ENCODE peak calls at places on chromosome X, in six cellular contexts. O is adrenal gland, Z is sigmoid colon, A is prostate gland, K is HepG2, D is stomach. P is an unnamed sample. For H3K4me1, the result is how much of the 10 kb centered on the place peaks cover.

GRCh38 chrX:133523094-133523493 is 107.8 kb upstream of the GPC4 start:
- DNase-seq in O (no peak), Z (no peak), A (peak), K (no peak), D (no peak), P (no peak)

GRCh38 chrX:38126179-38126578 is 94.5 kb downstream of the SRPX start:
- DNase-seq in O (no peak), Z (no peak), A (no peak), K (no peak), D (no peak), P (no peak)

GRCh38 chrX:152901816-152902501 is 4.1 kb downstream of the ZNF185 start:
- DNase-seq in O (no peak), Z (no peak), A (no peak), K (no peak), D (no peak), P (no peak)

GRCh38 chrX:16462912-16463311 is 187.0 kb upstream of the S100G start:
- DNase-seq in O (no peak), Z (no peak), A (no peak), K (no peak), D (no peak), P (no peak)

GRCh38 chrX:69626129-69626528 is 10.2 kb downstream of the EDA start:
- DNase-seq in O (no peak), Z (no peak), A (no peak), K (no peak), D (no peak), P (no peak)

GRCh38 chrX:150567645-150568319 is 639 bp upstream of the MTM1 start:
- DNase-seq in O (no peak), Z (no peak), A (no peak), K (no peak), D (no peak), P (no peak)

GRCh38 chrX:16855363-16856075 is 14.6 kb downstream of the RBBP7 start:
- DNase-seq in O (no peak), Z (no peak), A (no peak), K (no peak), D (no peak), P (no peak)

GRCh38 chrX:23634181-23634580 is 33.1 kb upstream of the PRDX4 start:
- DNase-seq in O (no peak), Z (no peak), A (no peak), K (no peak), D (no peak), P (no peak)

GRCh38 chrX:153392642-153393321 is 8.4 kb downstream of the PNMA6E start:
- DNase-seq in O (no peak), Z (no peak), A (no peak), K (no peak), D (no peak), P (no peak)

GRCh38 chrX:134251241-134251640 is 14.3 kb downstream of the CCDC160 start:
- DNase-seq in O (no peak), Z (no peak), A (no peak), K (no peak), D (no peak), P (no peak)

GRCh38 chrX:118519411-118520205 is 24.0 kb downstream of the DOCK11 start:
- DNase-seq in O (no peak), Z (no peak), A (no peak), K (no peak), D (no peak), P (no peak)

GRCh38 chrX:70908541-70908940 is at the start of gene TEX11:
- DNase-seq in O (no peak), Z (no peak), A (no peak), K (peak), D (no peak), P (no peak)

GRCh38 chrX:19613645-19614323 is 98.5 kb upstream of the MAP3K15 start:
- DNase-seq in O (no peak), Z (no peak), A (peak), K (no peak), D (peak), P (peak)

GRCh38 chrX:54043084-54043483 is 1.2 kb downstream of the PHF8 start:
- DNase-seq in O (no peak), Z (no peak), A (no peak), K (no peak), D (no peak), P (no peak)

GRCh38 chrX:40041915-40042314 is 55.8 kb downstream of the BCOR start:
- DNase-seq in O (no peak), Z (no peak), A (no peak), K (no peak), D (no peak), P (no peak)

GRCh38 chrX:136936183-136936549 is 55.6 kb upstream of the RBMX start:
- DNase-seq in O (no peak), Z (no peak), A (no peak), K (no peak), D (no peak), P (no peak)

GRCh38 chrX:110241816-110242215 is 76.1 kb downstream of the AMMECR1 start:
- DNase-seq in O (peak), Z (no peak), A (peak), K (no peak), D (peak), P (peak)

GRCh38 chrX:119045884-119046283 is 26.9 kb upstream of the CT47C1 start:
- DNase-seq in O (peak), Z (no peak), A (no peak), K (no peak), D (no peak), P (no peak)

GRCh38 chrX:12526296-12526695 is 264.9 kb upstream of the PRPS2 start:
- DNase-seq in O (no peak), Z (no peak), A (no peak), K (no peak), D (no peak), P (no peak)

GRCh38 chrX:37722595-37722994 is 37.0 kb downstream of the XK start:
- DNase-seq in O (no peak), Z (no peak), A (no peak), K (no peak), D (no peak), P (no peak)

GRCh38 chrX:148609766-148610698 is 109.6 kb downstream of the AFF2 start:
- DNase-seq in O (no peak), Z (no peak), A (no peak), K (no peak), D (no peak), P (no peak)

GRCh38 chrX:28901637-28902036 is 314.4 kb downstream of the IL1RAPL1 start:
- DNase-seq in O (no peak), Z (no peak), A (no peak), K (no peak), D (no peak), P (no peak)

GRCh38 chrX:140090800-140091275 is 125.5 kb upstream of the CXorf66 start:
- DNase-seq in O (peak), Z (no peak), A (no peak), K (no peak), D (no peak), P (no peak)

GRCh38 chrX:13598877-13599276 is 29.5 kb downstream of the EGFL6 start:
- DNase-seq in O (no peak), Z (no peak), A (no peak), K (no peak), D (no peak), P (no peak)

GRCh38 chrX:11704725-11705495 is 39.2 kb upstream of the ARHGAP6 start:
- DNase-seq in O (no peak), Z (no peak), A (no peak), K (no peak), D (no peak), P (no peak)

GRCh38 chrX:31190221-31190975 is 118.6 kb upstream of the FTHL17 start:
- DNase-seq in O (no peak), Z (no peak), A (no peak), K (no peak), D (no peak), P (no peak)

GRCh38 chrX:14029425-14030247 is at the start of gene GEMIN8:
- DNase-seq in O (peak), Z (peak), A (peak), K (peak), D (peak), P (peak)

GRCh38 chrX:79231662-79232061 is 87.2 kb downstream of the GPR174 start:
- DNase-seq in O (no peak), Z (no peak), A (no peak), K (no peak), D (no peak), P (no peak)

GRCh38 chrX:44344194-44344593 is 722 bp upstream of the EFHC2 start:
- DNase-seq in O (peak), Z (no peak), A (no peak), K (no peak), D (peak), P (peak)

GRCh38 chrX:130829526-130830515 is 73.2 kb downstream of the ENOX2 start:
- DNase-seq in O (no peak), Z (no peak), A (no peak), K (no peak), D (no peak), P (no peak)

GRCh38 chrX:14497184-14497666 is 32.1 kb upstream of the GLRA2 start:
- DNase-seq in O (no peak), Z (no peak), A (no peak), K (no peak), D (no peak), P (no peak)

GRCh38 chrX:155874571-155875244 is 6.4 kb upstream of the VAMP7 start:
- DNase-seq in O (no peak), Z (no peak), A (no peak), K (no peak), D (no peak), P (no peak)

GRCh38 chrX:13029341-13029740 is 15.1 kb downstream of the FAM9C start:
- DNase-seq in O (peak), Z (no peak), A (peak), K (no peak), D (peak), P (peak)

GRCh38 chrX:132483951-132484350 is 4.9 kb downstream of the MBNL3 start:
- DNase-seq in O (peak), Z (no peak), A (no peak), K (no peak), D (no peak), P (no peak)
- H3K4me1 ChIP-seq in O (under half), Z (under half), A (under half), K (half or more), D (under half), P (under half)

DNA sequence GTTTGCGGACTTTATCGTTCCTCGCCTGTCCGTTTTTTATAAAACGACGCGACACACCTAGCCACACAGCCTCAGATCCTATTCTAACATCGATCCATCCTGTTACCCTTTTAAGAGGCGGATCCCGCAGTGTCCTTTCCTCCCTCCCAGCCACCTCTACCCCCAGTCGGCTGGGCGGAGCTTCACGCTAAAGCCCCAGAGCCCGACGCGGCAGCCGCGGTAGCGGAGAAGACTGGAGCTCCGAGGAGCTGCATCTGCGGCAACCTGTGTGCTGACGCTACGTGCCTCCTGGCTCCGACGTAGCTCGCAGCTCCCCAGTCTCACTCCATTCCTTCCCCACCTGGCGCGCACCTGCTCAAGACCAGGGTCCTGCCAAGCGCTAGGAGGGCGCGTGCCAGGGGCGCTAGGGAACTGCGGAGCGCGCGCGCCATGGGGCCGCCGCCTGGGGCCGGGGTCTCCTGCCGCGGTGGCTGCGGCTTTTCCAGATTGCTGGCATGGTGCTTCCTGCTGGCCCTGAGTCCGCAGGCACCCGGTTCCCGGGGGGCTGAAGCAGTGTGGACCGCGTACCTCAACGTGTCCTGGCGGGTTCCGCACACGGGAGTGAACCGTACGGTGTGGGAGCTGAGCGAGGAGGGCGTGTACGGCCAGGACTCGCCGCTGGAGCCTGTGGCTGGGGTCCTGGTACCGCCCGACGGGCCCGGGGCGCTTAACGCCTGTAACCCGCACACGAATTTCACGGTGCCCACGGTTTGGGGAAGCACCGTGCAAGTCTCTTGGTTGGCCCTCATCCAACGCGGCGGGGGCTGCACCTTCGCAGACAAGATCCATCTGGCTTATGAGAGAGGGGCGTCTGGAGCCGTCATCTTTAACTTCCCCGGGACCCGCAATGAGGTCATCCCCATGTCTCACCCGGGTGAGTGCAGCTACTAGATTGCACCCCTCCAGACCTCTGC is at the start of gene RNF128:
- DNase-seq in O (peak), Z (no peak), A (peak), K (peak), D (peak), P (peak)
- H3K4me3 ChIP-seq in O (peak), Z (peak), A (peak), K (peak), D (peak), P (peak)

GRCh38 chrX:101091817-101092216 is 6.2 kb upstream of the CENPI start:
- DNase-seq in O (no peak), Z (no peak), A (no peak), K (no peak), D (no peak), P (no peak)

GRCh38 chrX:101097546-101098453 is at the start of gene CENPI:
- DNase-seq in O (peak), Z (peak), A (peak), K (peak), D (peak), P (peak)
- TF ChIP-seq POLR2A in O (peak), Z (no peak), A (no peak), K (peak), D (no peak), P (peak)

GRCh38 chrX:8738588-8739189 is 6.8 kb upstream of the ANOS1 start:
- DNase-seq in O (peak), Z (no peak), A (peak), K (peak), D (peak), P (peak)
- H3K4me1 ChIP-seq in O (under half), Z (under half), A (under half), K (under half), D (under half), P (under half)

P was measured in transverse colon.